ENCODE peak calls at places on chromosome 2, in six cellular contexts. B is T-helper 2 cell; K is Peyer's patch; L is KBM-7; S is stimulated activated CD4-positive, alpha-beta T cell treated with anti-CD3 and anti-CD28 coated beads, Interleukin-4, amount 100 ng/mL, for 24 hours; U is transverse colon. I is an unnamed sample.

GRCh38 chr2:3319134-3319533 is 58.5 kb downstream of the EIPR1 start:
- DNase-seq in B (no peak), K (no peak), L (no peak), S (no peak), U (no peak), I (no peak)

GRCh38 chr2:135095591-135095990 is 43.5 kb downstream of the RAB3GAP1 start:
- DNase-seq in B (no peak), K (no peak), L (no peak), S (no peak), U (no peak), I (no peak)

GRCh38 chr2:174704647-174705046 is 59.6 kb downstream of the CHRNA1 start:
- DNase-seq in B (no peak), K (no peak), L (no peak), S (no peak), U (no peak), I (no peak)

GRCh38 chr2:227783404-227784138 is 30.1 kb upstream of the CCL20 start:
- DNase-seq in B (no peak), K (no peak), L (no peak), S (no peak), U (no peak), I (no peak)

GRCh38 chr2:86566158-86566827 is 3.0 kb upstream of the CHMP3 start:
- DNase-seq in B (no peak), K (no peak), L (no peak), S (no peak), U (no peak), I (no peak)

GRCh38 chr2:24491626-24492282 is 700 bp downstream of the NCOA1 start:
- DNase-seq in B (peak), K (peak), L (peak), S (peak), U (peak), I (peak)

GRCh38 chr2:153834662-153835061 is 37.1 kb upstream of the GALNT13 start:
- DNase-seq in B (no peak), K (no peak), L (no peak), S (no peak), U (no peak), I (no peak)

GRCh38 chr2:95347681-95348608 is 50.8 kb downstream of the KCNIP3 start:
- DNase-seq in B (no peak), K (no peak), L (no peak), S (no peak), U (no peak), I (no peak)

GRCh38 chr2:218008060-218009040 is 5.6 kb upstream of the TNS1 start:
- DNase-seq in B (no peak), K (no peak), L (no peak), S (no peak), U (no peak), I (no peak)

GRCh38 chr2:168034586-168034985 is 212.8 kb downstream of the STK39 start:
- DNase-seq in B (no peak), K (no peak), L (no peak), S (no peak), U (no peak), I (no peak)

GRCh38 chr2:44267269-44268258 is 7.7 kb upstream of the SLC3A1 start:
- DNase-seq in B (no peak), K (no peak), L (no peak), S (no peak), U (no peak), I (no peak)

GRCh38 chr2:59885536-59885935 is 667.9 kb downstream of the BCL11A start:
- DNase-seq in B (no peak), K (peak), L (no peak), S (no peak), U (no peak), I (no peak)

GRCh38 chr2:211055438-211055837 is 499.0 kb downstream of the CPS1 start:
- DNase-seq in B (no peak), K (no peak), L (no peak), S (no peak), U (no peak), I (no peak)

GRCh38 chr2:219553168-219553417 is 9.3 kb downstream of the TMEM198 start:
- DNase-seq in B (no peak), K (no peak), L (no peak), S (no peak), U (no peak), I (no peak)

GRCh38 chr2:219045937-219046550 is 4.7 kb upstream of the CFAP65 start:
- DNase-seq in B (no peak), K (no peak), L (peak), S (no peak), U (no peak), I (no peak)

GRCh38 chr2:48589170-48589767 is 28.4 kb upstream of the GTF2A1L start:
- DNase-seq in B (no peak), K (no peak), L (peak), S (no peak), U (peak), I (no peak)

GRCh38 chr2:100417745-100418090 is 250 bp upstream of the CHST10 start:
- DNase-seq in B (no peak), K (no peak), L (no peak), S (no peak), U (no peak), I (no peak)

GRCh38 chr2:236014408-236015131 is 153.6 kb downstream of the GBX2 start:
- DNase-seq in B (no peak), K (no peak), L (no peak), S (no peak), U (no peak), I (no peak)

GRCh38 chr2:226868331-226868730 is 32.5 kb downstream of the RHBDD1 start:
- DNase-seq in B (no peak), K (no peak), L (no peak), S (no peak), U (no peak), I (no peak)

GRCh38 chr2:27582129-27582694 is 630 bp upstream of the ZNF512 start:
- DNase-seq in B (no peak), K (no peak), L (peak), S (no peak), U (no peak), I (no peak)

GRCh38 chr2:85215074-85216050 is 82.2 kb downstream of the TCF7L1 start:
- DNase-seq in B (no peak), K (no peak), L (no peak), S (no peak), U (peak), I (no peak)

GRCh38 chr2:119306196-119306590 is 60.4 kb downstream of the C2orf76 start:
- DNase-seq in B (no peak), K (no peak), L (no peak), S (no peak), U (no peak), I (no peak)

GRCh38 chr2:21041462-21041861 is 2.4 kb downstream of the APOB start:
- DNase-seq in B (no peak), K (no peak), L (no peak), S (no peak), U (no peak), I (no peak)

GRCh38 chr2:54332386-54332785 is 76.4 kb upstream of the TSPYL6 start:
- DNase-seq in B (no peak), K (no peak), L (no peak), S (no peak), U (no peak), I (no peak)

GRCh38 chr2:9002313-9002636 is 1.2 kb downstream of the MBOAT2 start:
- DNase-seq in B (no peak), K (no peak), L (no peak), S (no peak), U (no peak), I (no peak)

GRCh38 chr2:152298754-152299153 is 36.2 kb upstream of the FMNL2 start:
- DNase-seq in B (no peak), K (no peak), L (no peak), S (no peak), U (no peak), I (no peak)

GRCh38 chr2:168686485-168687191 is 115.8 kb upstream of the NOSTRIN start:
- DNase-seq in B (no peak), K (no peak), L (no peak), S (no peak), U (no peak), I (no peak)

GRCh38 chr2:234191819-234192407 is 141.4 kb downstream of the SPP2 start:
- DNase-seq in B (no peak), K (no peak), L (no peak), S (no peak), U (no peak), I (no peak)

GRCh38 chr2:166388488-166389070 is 12.8 kb upstream of the SCN9A start:
- DNase-seq in B (no peak), K (no peak), L (no peak), S (no peak), U (no peak), I (no peak)

GRCh38 chr2:229752970-229753729 is 38.8 kb upstream of the DNER start:
- DNase-seq in B (no peak), K (no peak), L (no peak), S (no peak), U (no peak), I (no peak)

GRCh38 chr2:39920318-39920775 is 141.3 kb upstream of the THUMPD2 start:
- DNase-seq in B (no peak), K (no peak), L (no peak), S (no peak), U (no peak), I (no peak)

I was measured in stimulated activated effector memory CD8-positive, alpha-beta T cell treated with anti-CD3 and anti-CD28 coated beads, Interleukin-12 subunit alpha, Interleukin-12 subunit beta, amount 100 ng/mL, for 72 hours.